ENCODE peak calls at places on chromosome 19, in eight cellular contexts. K, P, L, W, O, C, J and N are unnamed samples.
A peak's percentile ranks its signal among the peaks of the same experiment; 100 is the strongest.

GRCh38 chr19:3389876-3390361 is 23.5 kb downstream of the NFIC start:
- DNase-seq in K (peak; percentile 77), P (no peak), L (peak; percentile 37), W (no peak), O (no peak), C (peak; percentile 35), J (no peak), N (no peak)

GRCh38 chr19:15195987-15196682 is 4.7 kb downstream of the NOTCH3 start:
- DNase-seq in K (no peak), P (peak; percentile 89), L (no peak), W (no peak), O (no peak), C (peak; percentile 92), J (no peak), N (no peak)

GRCh38 chr19:2210206-2210605 is 25.9 kb downstream of the PLEKHJ1 start:
- DNase-seq in K (no peak), P (no peak), L (no peak), W (no peak), O (no peak), C (no peak), J (no peak), N (no peak)

GRCh38 chr19:22286151-22286810 is at the start of gene ZNF729:
- DNase-seq in K (no peak), P (no peak), L (no peak), W (no peak), O (no peak), C (no peak), J (no peak), N (no peak)

GRCh38 chr19:46861691-46862503 is 1.1 kb downstream of the ARHGAP35 start:
- DNase-seq in K (no peak), P (no peak), L (peak; percentile 23), W (no peak), O (no peak), C (peak; percentile 28), J (no peak), N (no peak)

GRCh38 chr19:39765091-39766076 is 13.3 kb upstream of the LEUTX start:
- DNase-seq in K (peak; percentile 40), P (no peak), L (peak; percentile 29), W (no peak), O (no peak), C (peak; percentile 44), J (peak; percentile 66), N (peak; percentile 20)

GRCh38 chr19:10686193-10686592 is 15.0 kb upstream of the QTRT1 start:
- DNase-seq in K (no peak), P (no peak), L (no peak), W (no peak), O (no peak), C (no peak), J (no peak), N (no peak)

GRCh38 chr19:46381346-46381745 is 32.0 kb downstream of the CCDC8 start:
- DNase-seq in K (no peak), P (no peak), L (no peak), W (no peak), O (no peak), C (no peak), J (no peak), N (no peak)

GRCh38 chr19:2274937-2275535 is 6.9 kb downstream of the PEAK3 start:
- DNase-seq in K (peak; percentile 67), P (peak; percentile 77), L (peak; percentile 53), W (peak; percentile 77), O (no peak), C (peak; percentile 69), J (peak; percentile 76), N (no peak)

GRCh38 chr19:50357178-50358100 is 8.0 kb downstream of the NAPSA start:
- DNase-seq in K (peak; percentile 52), P (peak; percentile 82), L (peak; percentile 60), W (peak; percentile 92), O (no peak), C (peak; percentile 81), J (peak; percentile 57), N (no peak)

GRCh38 chr19:30150626-30151025 is 208.6 kb downstream of the URI1 start:
- DNase-seq in K (no peak), P (no peak), L (no peak), W (no peak), O (no peak), C (no peak), J (no peak), N (no peak)

GRCh38 chr19:2618611-2619010 is 83.9 kb downstream of the GNG7 start:
- DNase-seq in K (peak; percentile 42), P (no peak), L (peak; percentile 41), W (no peak), O (no peak), C (peak; percentile 59), J (peak; percentile 58), N (no peak)

GRCh38 chr19:33683881-33684549 is 62.3 kb downstream of the CHST8 start:
- DNase-seq in K (peak; percentile 27), P (no peak), L (peak; percentile 10), W (no peak), O (no peak), C (no peak), J (peak; percentile 39), N (peak; percentile 3)

GRCh38 chr19:13604902-13605586 is 98.8 kb upstream of the CACNA1A start:
- DNase-seq in K (no peak), P (no peak), L (no peak), W (no peak), O (no peak), C (no peak), J (no peak), N (no peak)

GRCh38 chr19:51476164-51476563 is 2.2 kb upstream of the CEACAM18 start:
- DNase-seq in K (no peak), P (no peak), L (no peak), W (no peak), O (no peak), C (no peak), J (no peak), N (no peak)

GRCh38 chr19:30358319-30358718 is 13.9 kb upstream of the ZNF536 start:
- DNase-seq in K (no peak), P (no peak), L (no peak), W (no peak), O (no peak), C (no peak), J (no peak), N (no peak)

GRCh38 chr19:15328312-15328711 is 4.0 kb downstream of the BRD4 start:
- DNase-seq in K (no peak), P (no peak), L (no peak), W (no peak), O (no peak), C (no peak), J (no peak), N (no peak)

GRCh38 chr19:41933131-41933458 is 4.8 kb upstream of the ERFL start:
- DNase-seq in K (no peak), P (no peak), L (no peak), W (no peak), O (no peak), C (no peak), J (no peak), N (no peak)

GRCh38 chr19:41932259-41933130 is 4.2 kb upstream of the ERFL start:
- DNase-seq in K (no peak), P (no peak), L (no peak), W (no peak), O (no peak), C (no peak), J (no peak), N (no peak)

GRCh38 chr19:41930322-41930722 is 2.1 kb upstream of the ERFL start:
- DNase-seq in K (no peak), P (no peak), L (no peak), W (no peak), O (no peak), C (no peak), J (no peak), N (no peak)

GRCh38 chr19:41929536-41930071 is 1.4 kb upstream of the ERFL start:
- DNase-seq in K (no peak), P (no peak), L (no peak), W (no peak), O (no peak), C (no peak), J (no peak), N (no peak)

GRCh38 chr19:41930926-41931592 is 2.8 kb upstream of the ERFL start:
- DNase-seq in K (no peak), P (no peak), L (no peak), W (no peak), O (no peak), C (no peak), J (no peak), N (no peak)
- H3K4me3 ChIP-seq in K (no peak overlapping the region), P (no peak overlapping the region), L (no peak overlapping the region), W (no peak overlapping the region), O (no peak overlapping the region), C (no peak overlapping the region), J (no peak overlapping the region), N (no peak overlapping the region)

GRCh38 chr19:28731577-28731976 is 481.4 kb downstream of the UQCRFS1 start:
- DNase-seq in K (no peak), P (no peak), L (no peak), W (no peak), O (no peak), C (no peak), J (no peak), N (no peak)

GRCh38 chr19:28736528-28736927 is 476.4 kb downstream of the UQCRFS1 start:
- DNase-seq in K (no peak), P (no peak), L (no peak), W (no peak), O (no peak), C (no peak), J (no peak), N (no peak)

GRCh38 chr19:28731113-28731512 is 481.8 kb downstream of the UQCRFS1 start:
- DNase-seq in K (no peak), P (no peak), L (no peak), W (no peak), O (no peak), C (no peak), J (no peak), N (no peak)

GRCh38 chr19:28737526-28737925 is 475.4 kb downstream of the UQCRFS1 start:
- DNase-seq in K (no peak), P (no peak), L (no peak), W (no peak), O (no peak), C (no peak), J (no peak), N (no peak)

GRCh38 chr19:28737021-28737525 is 475.9 kb downstream of the UQCRFS1 start:
- DNase-seq in K (peak; percentile 59), P (no peak), L (peak; percentile 22), W (no peak), O (peak; percentile 3), C (no peak), J (peak; percentile 60), N (peak; percentile 11)
- TF ChIP-seq CTCF in K (peak; percentile 71), P (peak; percentile 39), L (peak; percentile 41), W (peak; percentile 73), O (peak; percentile 20), C (peak; percentile 54), J (peak; percentile 58), N (peak; percentile 40)

DNA sequence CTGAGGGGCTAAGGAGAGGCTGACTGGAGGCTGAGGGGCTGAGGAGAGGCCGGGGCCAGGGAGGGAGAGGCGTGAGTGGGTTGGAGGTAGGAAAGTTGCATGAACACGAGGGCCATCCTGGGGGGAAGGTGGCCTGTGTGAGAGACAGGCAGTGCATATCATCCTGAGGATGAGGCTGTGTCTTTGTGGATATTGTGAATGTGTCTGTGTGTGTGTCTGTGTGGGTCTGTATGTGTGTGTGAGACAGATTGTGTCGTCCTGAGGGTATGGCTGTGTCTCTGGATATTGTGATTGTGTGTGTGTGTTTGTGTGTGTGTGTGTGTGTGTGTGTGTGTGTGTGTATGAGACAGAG is 422 bp downstream of the ZNF71 start:
- DNase-seq in K (no peak), P (no peak), L (no peak), W (no peak), O (no peak), C (no peak), J (peak; percentile 32), N (no peak)
- H3K4me3 ChIP-seq in K (peak overlapping the region; percentile 96), P (peak overlapping the region; percentile 76), L (peak overlapping the region; percentile 93), W (peak overlapping the region; percentile 85), O (peak overlapping the region; percentile 89), C (peak overlapping the region; percentile 97), J (peak overlapping the region; percentile 75), N (peak overlapping the region; percentile 70)

GRCh38 chr19:43662487-43662886 is 7.5 kb downstream of the PLAUR start:
- DNase-seq in K (peak; percentile 11), P (no peak), L (no peak), W (no peak), O (no peak), C (no peak), J (peak; percentile 30), N (no peak)
- TF ChIP-seq CTCF in K (peak; percentile 41), P (no peak), L (peak; percentile 41), W (no peak), O (peak; percentile 24), C (no peak), J (peak; percentile 46), N (peak; percentile 43)